ENCODE peak calls at places on chromosome 1, in seven cellular contexts. T, C, Z, S, J, H and X are unnamed samples.

GRCh38 chr1:30903343-30904034 is 5.1 kb downstream of the SDC3 start:
- DNase-seq in Z (no peak), T (no peak), S (no peak), H (peak), J (no peak), C (no peak), X (no peak)

GRCh38 chr1:1071486-1072298 is 2.4 kb downstream of the RNF223 start:
- DNase-seq in T (no peak), J (no peak), Z (no peak), H (no peak), C (no peak), S (no peak), X (no peak)

GRCh38 chr1:172778461-172779455 is 119.9 kb downstream of the FASLG start:
- DNase-seq in S (no peak), T (no peak), H (no peak), Z (no peak), J (no peak), C (no peak), X (peak)

GRCh38 chr1:72284398-72285073 is 2.2 kb upstream of the NEGR1 start:
- DNase-seq in Z (peak), C (no peak), T (peak), J (no peak), H (peak), S (peak), X (no peak)

GRCh38 chr1:3697810-3698209 is 45.5 kb downstream of the TP73 start:
- DNase-seq in S (no peak), T (no peak), H (no peak), J (no peak), Z (no peak), C (no peak), X (no peak)

GRCh38 chr1:225470210-225470609 is 42.4 kb upstream of the LBR start:
- DNase-seq in T (no peak), C (no peak), H (no peak), Z (no peak), J (no peak), S (no peak), X (no peak)

GRCh38 chr1:6104631-6105030 is 58.9 kb downstream of the KCNAB2 start:
- DNase-seq in S (no peak), H (no peak), T (no peak), C (no peak), Z (no peak), J (no peak), X (no peak)

GRCh38 chr1:172185206-172185605 is 235.3 kb upstream of the C1orf105 start:
- DNase-seq in C (no peak), T (no peak), Z (no peak), J (no peak), S (no peak), H (no peak), X (no peak)

GRCh38 chr1:58881471-58881994 is 97.7 kb upstream of the JUN start:
- DNase-seq in J (no peak), Z (no peak), H (peak), S (no peak), C (no peak), T (peak), X (peak)

GRCh38 chr1:54340876-54341275 is 65.3 kb downstream of the SSBP3 start:
- DNase-seq in S (no peak), J (no peak), H (no peak), Z (no peak), T (no peak), C (no peak), X (no peak)

GRCh38 chr1:110055493-110056283 is 14.8 kb downstream of the ALX3 start:
- DNase-seq in S (no peak), Z (no peak), T (no peak), H (peak), J (no peak), C (no peak), X (no peak)

GRCh38 chr1:166925791-166926483 is 49.4 kb downstream of the ILDR2 start:
- DNase-seq in H (peak), S (no peak), J (no peak), T (peak), Z (no peak), C (no peak), X (peak)

GRCh38 chr1:150764617-150765090 is 924 bp downstream of the CTSS start:
- DNase-seq in T (no peak), H (peak), J (no peak), Z (no peak), C (no peak), S (peak), X (peak)

GRCh38 chr1:53376041-53376461 is 48.2 kb upstream of the LRP8 start:
- DNase-seq in Z (peak), T (no peak), S (no peak), H (no peak), C (peak), J (no peak), X (no peak)

GRCh38 chr1:157960773-157961172 is 32.7 kb upstream of the KIRREL1 start:
- DNase-seq in H (no peak), Z (no peak), C (no peak), J (no peak), S (no peak), T (no peak), X (no peak)

GRCh38 chr1:234188454-234188792 is 184.8 kb upstream of the COA6 start:
- DNase-seq in H (no peak), T (peak), J (no peak), C (no peak), Z (no peak), S (no peak), X (no peak)

GRCh38 chr1:176384841-176385240 is 78.1 kb upstream of the PAPPA2 start:
- DNase-seq in T (no peak), H (no peak), C (no peak), S (no peak), Z (no peak), J (no peak), X (no peak)

GRCh38 chr1:26295194-26296138 is 11.0 kb downstream of the UBXN11 start:
- DNase-seq in J (no peak), Z (no peak), C (no peak), S (no peak), H (no peak), T (no peak), X (no peak)

GRCh38 chr1:227785094-227785811 is 30.2 kb upstream of the PRSS38 start:
- DNase-seq in Z (no peak), C (no peak), J (no peak), S (no peak), H (no peak), T (no peak), X (no peak)

GRCh38 chr1:198798923-198799386 is 160.1 kb downstream of the PTPRC start:
- DNase-seq in C (no peak), S (no peak), T (no peak), H (no peak), Z (no peak), J (no peak), X (no peak)

GRCh38 chr1:154791292-154792278 is 78.5 kb downstream of the KCNN3 start:
- DNase-seq in J (no peak), C (no peak), S (no peak), H (peak), Z (no peak), T (peak), X (peak)

GRCh38 chr1:21756393-21757089 is 26.4 kb downstream of the USP48 start:
- DNase-seq in H (no peak), J (no peak), Z (no peak), S (no peak), C (no peak), T (no peak), X (no peak)

GRCh38 chr1:15456313-15456954 is at the start of gene CELA2A:
- DNase-seq in T (no peak), C (no peak), H (no peak), S (no peak), J (no peak), Z (no peak), X (no peak)

GRCh38 chr1:202045699-202046098 is 35.3 kb downstream of the ELF3 start:
- DNase-seq in T (no peak), C (no peak), Z (no peak), H (no peak), S (no peak), J (no peak), X (no peak)

GRCh38 chr1:65343286-65343685 is 33.9 kb downstream of the DNAJC6 start:
- DNase-seq in C (no peak), T (no peak), J (no peak), Z (no peak), S (no peak), H (peak), X (no peak)

GRCh38 chr1:223617671-223618070 is 47.8 kb downstream of the CAPN8 start:
- DNase-seq in T (no peak), C (no peak), J (no peak), H (no peak), Z (no peak), S (no peak), X (no peak)